ENCODE peak calls at places on chromosomes 13 and 19, in eight cellular contexts. E is mucosa of descending colon; T is brain microvascular endothelial cell; I is prostate gland; U is uterus; B is keratinocyte; S is heart left ventricle; K is CD8-positive, alpha-beta T cell. R is an unnamed sample.

GRCh38 chr13:42524487-42525034 is 49.4 kb upstream of the TNFSF11 start:
- DNase-seq in E (no peak), T (peak), I (no peak), U (no peak), B (no peak), S (no peak), K (no peak), R (no peak)

GRCh38 chr13:45042539-45042938 is 53.2 kb downstream of the GPALPP1 start:
- DNase-seq in E (no peak), T (no peak), I (no peak), U (no peak), B (no peak), S (no peak), K (no peak), R (no peak)

GRCh38 chr13:22211876-22212275 is 541.0 kb downstream of the FGF9 start:
- DNase-seq in E (no peak), T (no peak), I (no peak), U (no peak), B (no peak), S (no peak), K (no peak), R (no peak)

GRCh38 chr13:50459658-50460057 is 383.8 kb downstream of the DLEU7 start:
- DNase-seq in E (no peak), T (no peak), I (no peak), U (no peak), B (no peak), S (no peak), K (no peak), R (no peak)

GRCh38 chr13:48977973-48978372 is 2.3 kb downstream of the FNDC3A start:
- DNase-seq in E (no peak), T (peak), I (no peak), U (no peak), B (no peak), S (no peak), K (no peak), R (no peak)

GRCh38 chr19:9054768-9055167 is 32.1 kb upstream of the OR1M1 start:
- DNase-seq in E (no peak), T (no peak), I (no peak), U (no peak), B (no peak), S (no peak), K (no peak), R (no peak)

GRCh38 chr13:44098559-44098958 is 218.9 kb downstream of the LACC1 start:
- DNase-seq in E (no peak), T (no peak), I (no peak), U (no peak), B (no peak), S (no peak), K (no peak), R (no peak)

GRCh38 chr13:41562083-41562482 is 104.7 kb downstream of the RGCC start:
- DNase-seq in E (no peak), T (peak), I (no peak), U (peak), B (no peak), S (peak), K (no peak), R (no peak)

GRCh38 chr13:75195479-75196111 is 286.4 kb downstream of the TBC1D4 start:
- DNase-seq in E (no peak), T (peak), I (no peak), U (no peak), B (no peak), S (no peak), K (no peak), R (no peak)

GRCh38 chr19:17972230-17972629 is 5.3 kb downstream of the KCNN1 start:
- DNase-seq in E (no peak), T (no peak), I (no peak), U (no peak), B (no peak), S (no peak), K (no peak), R (no peak)

GRCh38 chr13:109145631-109146030 is 516.2 kb downstream of the MYO16 start:
- DNase-seq in E (no peak), T (peak), I (no peak), U (peak), B (no peak), S (peak), K (no peak), R (no peak)

GRCh38 chr19:47123406-47123805 is 7.2 kb upstream of the SAE1 start:
- DNase-seq in E (no peak), T (no peak), I (no peak), U (no peak), B (no peak), S (no peak), K (no peak), R (no peak)

GRCh38 chr19:41356984-41357739 is 3.4 kb upstream of the TGFB1 start:
- DNase-seq in E (no peak), T (no peak), I (no peak), U (no peak), B (no peak), S (no peak), K (peak), R (no peak)

GRCh38 chr19:13117176-13117771 is 734 bp upstream of the TRMT1 start:
- DNase-seq in E (no peak), T (no peak), I (no peak), U (no peak), B (no peak), S (no peak), K (no peak), R (no peak)

GRCh38 chr19:18379803-18380747 is 5.9 kb upstream of the GDF15 start:
- DNase-seq in E (peak), T (peak), I (peak), U (peak), B (no peak), S (peak), K (no peak), R (peak)

GRCh38 chr13:44989941-44990340 is 603 bp downstream of the GPALPP1 start:
- DNase-seq in E (no peak), T (no peak), I (no peak), U (no peak), B (no peak), S (no peak), K (peak), R (no peak)

GRCh38 chr13:94435604-94436226 is 43.8 kb downstream of the DCT start:
- DNase-seq in E (no peak), T (no peak), I (no peak), U (no peak), B (peak), S (no peak), K (no peak), R (no peak)

GRCh38 chr13:24982333-24982999 is 113.5 kb upstream of the PABPC3 start:
- DNase-seq in E (peak), T (no peak), I (no peak), U (no peak), B (no peak), S (peak), K (no peak), R (no peak)

GRCh38 chr13:67776171-67776570 is 546.0 kb upstream of the PCDH9 start:
- DNase-seq in E (no peak), T (no peak), I (no peak), U (no peak), B (no peak), S (no peak), K (no peak), R (no peak)

GRCh38 chr19:48443262-48443661 is 2.5 kb upstream of the GRWD1 start:
- DNase-seq in E (no peak), T (no peak), I (no peak), U (no peak), B (no peak), S (no peak), K (no peak), R (no peak)

GRCh38 chr13:106710267-106710666 is 142.3 kb upstream of the ARGLU1 start:
- DNase-seq in E (no peak), T (no peak), I (no peak), U (peak), B (no peak), S (peak), K (no peak), R (no peak)

GRCh38 chr19:11652056-11652455 is 54.8 kb downstream of the ZNF627 start:
- DNase-seq in E (no peak), T (no peak), I (no peak), U (no peak), B (no peak), S (no peak), K (no peak), R (no peak)

GRCh38 chr19:43371909-43372308 is 18.4 kb downstream of the CD177 start:
- DNase-seq in E (no peak), T (no peak), I (no peak), U (no peak), B (no peak), S (no peak), K (no peak), R (no peak)

GRCh38 chr13:23898101-23898500 is 799 bp upstream of the C1QTNF9B start:
- DNase-seq in E (no peak), T (no peak), I (no peak), U (peak), B (no peak), S (no peak), K (no peak), R (no peak)

GRCh38 chr13:99442273-99442895 is 58.9 kb upstream of the TM9SF2 start:
- DNase-seq in E (no peak), T (peak), I (peak), U (no peak), B (no peak), S (no peak), K (peak), R (no peak)

GRCh38 chr19:19224852-19225494 is 13.2 kb downstream of the NCAN start:
- DNase-seq in E (peak), T (peak), I (peak), U (no peak), B (peak), S (peak), K (peak), R (peak)

GRCh38 chr13:52411629-52412028 is 5.7 kb upstream of the THSD1 start:
- DNase-seq in E (no peak), T (peak), I (no peak), U (no peak), B (peak), S (no peak), K (no peak), R (no peak)

GRCh38 chr13:80274643-80275042 is 66.3 kb downstream of the SPRY2 start:
- DNase-seq in E (no peak), T (no peak), I (no peak), U (no peak), B (no peak), S (no peak), K (no peak), R (no peak)

GRCh38 chr13:102317593-102317992 is 84.3 kb downstream of the FGF14 start:
- DNase-seq in E (peak), T (no peak), I (no peak), U (peak), B (no peak), S (peak), K (no peak), R (no peak)

GRCh38 chr19:7294571-7295212 is 478 bp upstream of the INSR start:
- DNase-seq in E (peak), T (no peak), I (peak), U (peak), B (no peak), S (peak), K (no peak), R (peak)

GRCh38 chr19:49637865-49638350 is 2.0 kb downstream of the RRAS start:
- DNase-seq in E (peak), T (peak), I (peak), U (peak), B (no peak), S (peak), K (no peak), R (peak)

GRCh38 chr19:45402469-45403070 is 2.3 kb downstream of the PPP1R13L start:
- DNase-seq in E (peak), T (peak), I (peak), U (no peak), B (peak), S (peak), K (peak), R (no peak)

GRCh38 chr13:113022391-113023216 is 53.6 kb downstream of the MCF2L start:
- DNase-seq in E (no peak), T (no peak), I (peak), U (no peak), B (no peak), S (no peak), K (no peak), R (no peak)

GRCh38 chr13:111209613-111210012 is 94.5 kb downstream of the ARHGEF7 start:
- DNase-seq in E (no peak), T (no peak), I (no peak), U (no peak), B (no peak), S (no peak), K (no peak), R (no peak)

DNA sequence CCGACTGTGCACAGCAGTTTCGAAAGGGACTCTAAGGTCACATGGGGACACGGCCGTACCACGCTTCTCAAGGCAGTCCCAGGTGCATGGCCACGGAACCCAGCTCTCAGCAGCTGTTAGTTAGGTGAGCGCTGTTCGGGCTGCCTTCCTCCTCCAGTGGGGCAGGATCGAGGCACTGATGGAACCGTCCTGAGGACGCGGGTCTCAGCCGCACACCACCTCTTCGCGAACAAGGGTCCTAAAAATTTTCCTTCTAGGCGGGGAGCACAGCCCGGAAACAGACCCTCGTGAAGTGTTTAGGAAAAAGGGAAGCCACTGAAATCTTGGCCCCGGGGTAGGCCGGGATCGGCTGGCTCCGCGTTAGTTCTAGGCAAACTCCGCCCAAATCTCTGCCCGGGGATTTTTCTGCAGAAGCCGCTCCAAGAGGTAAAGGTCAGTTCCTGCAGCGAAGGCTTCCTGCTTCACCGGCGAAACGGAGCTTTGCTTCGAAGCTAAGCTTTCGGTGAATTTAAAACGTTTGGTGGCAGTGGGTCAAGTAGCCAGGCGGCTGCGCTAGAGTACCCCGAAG is 752 bp downstream of the GJB2 start:
- DNase-seq in E (peak), T (no peak), I (no peak), U (no peak), B (no peak), S (no peak), K (no peak), R (no peak)
- TF ChIP-seq CTCF in E (no peak), T (no peak), I (no peak), U (no peak), B (no peak), S (no peak), K (no peak), R (peak)

GRCh38 chr19:51654783-51655182 is 8.2 kb upstream of the SIGLEC14 start:
- DNase-seq in E (no peak), T (no peak), I (no peak), U (no peak), B (no peak), S (no peak), K (no peak), R (no peak)
- TF ChIP-seq CTCF in E (no peak), T (peak), I (no peak), U (no peak), B (no peak), S (no peak), K (no peak), R (peak)

GRCh38 chr19:33810821-33811220 is 14.2 kb downstream of the KCTD15 start:
- DNase-seq in E (no peak), T (no peak), I (no peak), U (no peak), B (no peak), S (no peak), K (no peak), R (no peak)
- TF ChIP-seq CTCF in E (no peak), T (no peak), I (no peak), U (no peak), B (no peak), S (no peak), K (no peak), R (no peak)

GRCh38 chr13:65453982-65454381 is 1776.2 kb downstream of the PCDH9 start:
- DNase-seq in E (no peak), T (no peak), I (no peak), U (no peak), B (no peak), S (no peak), K (no peak), R (no peak)
- TF ChIP-seq CTCF in E (no peak), T (no peak), I (no peak), U (no peak), B (no peak), S (no peak), K (no peak), R (no peak)

GRCh38 chr19:39413903-39414608 is 1.6 kb downstream of the PLEKHG2 start:
- DNase-seq in E (no peak), T (no peak), I (no peak), U (peak), B (no peak), S (no peak), K (no peak), R (no peak)
- TF ChIP-seq CTCF in E (no peak), T (peak), I (no peak), U (no peak), B (no peak), S (peak), K (no peak), R (peak)

DNA sequence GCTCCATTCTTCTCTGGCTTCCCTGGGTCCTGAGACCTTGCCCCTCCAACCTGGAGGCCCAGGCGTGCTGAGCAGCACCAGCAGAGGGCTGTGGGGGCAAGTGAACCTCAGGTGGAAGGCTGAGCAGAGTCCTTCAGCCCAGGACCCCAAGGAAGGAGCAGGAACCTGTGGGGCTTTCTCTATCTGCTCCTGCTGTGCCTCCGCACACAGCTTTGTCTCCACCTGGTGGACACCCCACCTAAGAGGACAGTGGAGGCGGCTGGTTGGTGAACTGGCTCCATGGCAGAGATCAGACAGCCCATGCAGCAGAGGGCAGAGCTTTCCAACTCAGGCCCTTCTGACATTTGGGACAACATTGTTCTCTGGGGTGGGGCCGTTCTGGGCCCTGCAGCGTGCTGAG is 19.7 kb downstream of the ZFR2 start:
- DNase-seq in E (no peak), T (no peak), I (no peak), U (no peak), B (no peak), S (no peak), K (peak), R (no peak)
- TF ChIP-seq CTCF in E (no peak), T (peak), I (peak), U (no peak), B (peak), S (peak), K (peak), R (peak)

GRCh38 chr19:36577271-36577996 is 4.3 kb upstream of the ZNF529 start:
- DNase-seq in E (no peak), T (peak), I (no peak), U (no peak), B (no peak), S (no peak), K (no peak), R (no peak)

GRCh38 chr19:36574762-36575161 is 1.7 kb upstream of the ZNF529 start:
- DNase-seq in E (no peak), T (no peak), I (no peak), U (no peak), B (no peak), S (no peak), K (no peak), R (no peak)

GRCh38 chr19:36573948-36574726 is 1.0 kb upstream of the ZNF529 start:
- DNase-seq in E (no peak), T (peak), I (no peak), U (no peak), B (no peak), S (no peak), K (no peak), R (peak)

GRCh38 chr19:36572593-36573019 is 486 bp downstream of the ZNF529 start:
- DNase-seq in E (no peak), T (no peak), I (no peak), U (no peak), B (no peak), S (no peak), K (no peak), R (no peak)

GRCh38 chr19:36573020-36573947 is at the start of gene ZNF529:
- DNase-seq in E (peak), T (peak), I (peak), U (peak), B (peak), S (peak), K (peak), R (peak)
- TF ChIP-seq CTCF in E (no peak), T (no peak), I (no peak), U (no peak), B (no peak), S (no peak), K (no peak), R (no peak)

R was measured in LNCaP clone FGC.